ENCODE peak calls at places on chromosome 7, in six cellular contexts. E is activated CD4-positive, alpha-beta T cell treated with anti-CD3 and anti-CD28 coated beads, Interleukin-2, amount 50 U/mL, for 1 hour; I is naive thymus-derived CD8-positive, alpha-beta T cell; P is testis; F is cardiac muscle cell; N is left cardiac atrium. S is an unnamed sample.

GRCh38 chr7:137328389-137329120 is 15.0 kb downstream of the PTN start:
- DNase-seq in E (no peak), I (no peak), P (no peak), F (no peak), N (no peak), S (no peak)

GRCh38 chr7:94296886-94297285 is 97.8 kb upstream of the COL1A2 start:
- DNase-seq in E (no peak), I (no peak), P (no peak), F (no peak), N (no peak), S (no peak)

GRCh38 chr7:116271980-116272886 is 61.9 kb downstream of the TES start:
- DNase-seq in E (no peak), I (no peak), P (no peak), F (peak), N (peak), S (no peak)

GRCh38 chr7:106344861-106345260 is 60.1 kb upstream of the NAMPT start:
- DNase-seq in E (no peak), I (no peak), P (no peak), F (no peak), N (no peak), S (no peak)

GRCh38 chr7:818031-818699 is 14.1 kb upstream of the SUN1 start:
- DNase-seq in E (no peak), I (no peak), P (no peak), F (no peak), N (peak), S (no peak)

GRCh38 chr7:7641129-7641663 is 644 bp downstream of the UMAD1 start:
- DNase-seq in E (no peak), I (no peak), P (peak), F (peak), N (no peak), S (no peak)

GRCh38 chr7:38584443-38585210 is 46.5 kb downstream of the AMPH start:
- DNase-seq in E (no peak), I (no peak), P (no peak), F (no peak), N (no peak), S (no peak)

GRCh38 chr7:67598469-67598868 is 601.8 kb downstream of the TYW1 start:
- DNase-seq in E (no peak), I (no peak), P (no peak), F (no peak), N (no peak), S (no peak)

GRCh38 chr7:134593530-134594392 is 44.9 kb downstream of the AKR1B15 start:
- DNase-seq in E (no peak), I (no peak), P (peak), F (peak), N (peak), S (no peak)

GRCh38 chr7:65268782-65269149 is 104.9 kb upstream of the ZNF92 start:
- DNase-seq in E (no peak), I (no peak), P (no peak), F (no peak), N (no peak), S (no peak)

GRCh38 chr7:575425-576366 is 56.0 kb upstream of the PDGFA start:
- DNase-seq in E (no peak), I (no peak), P (no peak), F (no peak), N (no peak), S (no peak)

GRCh38 chr7:150909192-150909591 is 56.9 kb downstream of the AOC1 start:
- DNase-seq in E (no peak), I (peak), P (no peak), F (no peak), N (no peak), S (no peak)

GRCh38 chr7:145474287-145474686 is 638.4 kb upstream of the TPK1 start:
- DNase-seq in E (no peak), I (no peak), P (no peak), F (no peak), N (no peak), S (no peak)

GRCh38 chr7:54885285-54885684 is 126.3 kb upstream of the SEC61G start:
- DNase-seq in E (no peak), I (no peak), P (no peak), F (no peak), N (no peak), S (no peak)

GRCh38 chr7:140989068-140989467 is 25.7 kb downstream of the MRPS33 start:
- DNase-seq in E (no peak), I (no peak), P (no peak), F (no peak), N (no peak), S (no peak)

GRCh38 chr7:148847815-148848726 is 36.0 kb downstream of the EZH2 start:
- DNase-seq in E (no peak), I (no peak), P (no peak), F (peak), N (no peak), S (no peak)

GRCh38 chr7:152869041-152869676 is 109.6 kb downstream of the ACTR3B start:
- DNase-seq in E (no peak), I (no peak), P (no peak), F (no peak), N (no peak), S (no peak)

GRCh38 chr7:49396194-49396593 is 377.2 kb upstream of the VWC2 start:
- DNase-seq in E (no peak), I (no peak), P (no peak), F (no peak), N (no peak), S (no peak)

GRCh38 chr7:67311901-67312300 is 315.3 kb downstream of the TYW1 start:
- DNase-seq in E (no peak), I (no peak), P (no peak), F (no peak), N (no peak), S (no peak)

GRCh38 chr7:106088014-106088413 is 24.1 kb downstream of the SYPL1 start:
- DNase-seq in E (no peak), I (no peak), P (no peak), F (no peak), N (no peak), S (no peak)

GRCh38 chr7:15747187-15748111 is 61.0 kb upstream of the MEOX2 start:
- DNase-seq in E (no peak), I (no peak), P (peak), F (peak), N (peak), S (no peak)

S was measured in esophagus squamous epithelium.